ENCODE peak calls at places on chromosomes 3 and 15, in seven cellular contexts. W is B cell; C is mucosa of gallbladder; Z is fibroblast of the conjunctiva; F is neural crest cell; T is astrocyte of the spinal cord; K is stimulated activated naive B cell treated with anti-CD40 and anti-IgM and Interleukin-4, amounts not matched to agents 10 μg/mL and 1 μg/mL and 100 μg/mL, for 72 hours. S is an unnamed sample.

GRCh38 chr15:33007295-33007855 is 187.1 kb downstream of the FMN1 start:
- DNase-seq in W (no peak), C (no peak), Z (no peak), F (no peak), T (peak), K (no peak), S (no peak)

GRCh38 chr3:37310666-37311050 is 136.3 kb upstream of the LRRFIP2 start:
- DNase-seq in W (no peak), C (no peak), Z (no peak), F (no peak), T (no peak), K (no peak), S (no peak)

GRCh38 chr3:68306571-68306970 is 625.8 kb downstream of the TAFA4 start:
- DNase-seq in W (no peak), C (peak), Z (no peak), F (peak), T (no peak), K (no peak), S (no peak)

GRCh38 chr15:100863406-100864198 is 16.0 kb upstream of the ALDH1A3 start:
- DNase-seq in W (no peak), C (peak), Z (peak), F (no peak), T (no peak), K (no peak), S (no peak)

GRCh38 chr3:56822501-56822900 is 20.8 kb upstream of the ARHGEF3 start:
- DNase-seq in W (no peak), C (no peak), Z (no peak), F (no peak), T (no peak), K (no peak), S (no peak)

GRCh38 chr3:190514163-190515153 is 573 bp downstream of the IL1RAP start:
- DNase-seq in W (peak), C (peak), Z (no peak), F (peak), T (peak), K (peak), S (no peak)

GRCh38 chr3:156619376-156619775 is 55.0 kb upstream of the TIPARP start:
- DNase-seq in W (no peak), C (no peak), Z (no peak), F (no peak), T (peak), K (no peak), S (no peak)

GRCh38 chr15:73403171-73403570 is 34.4 kb upstream of the HCN4 start:
- DNase-seq in W (no peak), C (no peak), Z (no peak), F (no peak), T (no peak), K (no peak), S (no peak)

GRCh38 chr3:63400259-63400860 is 122.3 kb downstream of the SYNPR start:
- DNase-seq in W (no peak), C (no peak), Z (no peak), F (no peak), T (peak), K (no peak), S (no peak)

GRCh38 chr3:41202834-41203345 is 3.6 kb downstream of the CTNNB1 start:
- DNase-seq in W (no peak), C (no peak), Z (peak), F (no peak), T (peak), K (no peak), S (no peak)